ENCODE peak calls at places on chromosomes 1 and 21, in eight cellular contexts. Q, U, I, S, M, Y, D and P are unnamed samples.
A peak's percentile ranks its signal among the peaks of the same experiment; 100 is the strongest.

GRCh38 chr21:33655591-33656221 is 13.4 kb downstream of the ITSN1 start:
- DNase-seq in Y (no peak), Q (no peak), D (peak; percentile 98), S (no peak), I (no peak), U (no peak), M (no peak), P (no peak)

GRCh38 chr1:38563985-38564735 is 295.4 kb downstream of the RRAGC start:
- DNase-seq in D (no peak), S (no peak), I (no peak), Q (no peak), U (no peak), M (no peak), Y (no peak), P (no peak)

GRCh38 chr21:35149698-35150097 is 100.6 kb upstream of the RUNX1 start:
- DNase-seq in U (no peak), I (no peak), M (no peak), D (peak; percentile 90), Q (no peak), Y (no peak), S (no peak), P (no peak)

GRCh38 chr1:101484896-101485412 is 248.1 kb downstream of the S1PR1 start:
- DNase-seq in Q (no peak), Y (no peak), I (no peak), M (no peak), U (no peak), D (no peak), S (no peak), P (no peak)

GRCh38 chr1:236395780-236396664 is 1.9 kb downstream of the EDARADD start:
- DNase-seq in I (no peak), U (no peak), S (no peak), Y (no peak), M (no peak), Q (no peak), D (no peak), P (peak; percentile 26)

GRCh38 chr1:115291731-115292130 is 46.3 kb downstream of the NGF start:
- DNase-seq in D (peak; percentile 86), Y (no peak), S (no peak), I (no peak), U (no peak), Q (no peak), M (no peak), P (no peak)

GRCh38 chr1:209511169-209511568 is 72.3 kb upstream of the CAMK1G start:
- DNase-seq in Y (no peak), S (no peak), D (no peak), Q (no peak), I (no peak), U (no peak), M (no peak), P (no peak)

GRCh38 chr1:17027403-17027802 is 15.7 kb upstream of the ATP13A2 start:
- DNase-seq in S (no peak), D (no peak), Y (no peak), U (no peak), Q (no peak), I (no peak), M (no peak), P (no peak)

GRCh38 chr1:1216770-1217620 is 3.0 kb upstream of the TNFRSF4 start:
- DNase-seq in S (no peak), Y (no peak), M (no peak), Q (no peak), D (no peak), I (no peak), U (no peak), P (no peak)

GRCh38 chr1:214946615-214947014 is 135.9 kb upstream of the KCNK2 start:
- DNase-seq in I (no peak), U (no peak), S (no peak), M (no peak), Y (no peak), Q (no peak), D (no peak), P (no peak)

GRCh38 chr1:169724168-169724567 is 9.7 kb downstream of the SELE start:
- DNase-seq in M (no peak), U (no peak), Q (no peak), D (no peak), S (no peak), Y (no peak), I (no peak), P (no peak)

GRCh38 chr1:68201546-68202238 is 30.6 kb downstream of the WLS start:
- DNase-seq in S (no peak), Q (no peak), U (no peak), Y (no peak), I (no peak), D (no peak), M (no peak), P (no peak)
- H3K4me1 ChIP-seq in S (peaks cover 17% of the 10 kb centered on the region), Q (no peaks in the 10 kb centered on the region), U (no peaks in the 10 kb centered on the region), Y (peaks cover 6% of the 10 kb centered on the region), I (no peaks in the 10 kb centered on the region), D (peaks cover 29% of the 10 kb centered on the region), M (no peaks in the 10 kb centered on the region), P (peaks cover 13% of the 10 kb centered on the region)

GRCh38 chr1:119747451-119747850 is 21.3 kb downstream of the HMGCS2 start:
- DNase-seq in I (no peak), M (no peak), D (no peak), Y (no peak), U (no peak), S (no peak), Q (no peak), P (no peak)
- H3K27ac ChIP-seq in I (no peak overlapping the region), M (no peak overlapping the region), D (no peak overlapping the region), Y (no peak overlapping the region), U (no peak overlapping the region), S (no peak overlapping the region), Q (no peak overlapping the region), P (peak overlapping the region; percentile 67)

DNA sequence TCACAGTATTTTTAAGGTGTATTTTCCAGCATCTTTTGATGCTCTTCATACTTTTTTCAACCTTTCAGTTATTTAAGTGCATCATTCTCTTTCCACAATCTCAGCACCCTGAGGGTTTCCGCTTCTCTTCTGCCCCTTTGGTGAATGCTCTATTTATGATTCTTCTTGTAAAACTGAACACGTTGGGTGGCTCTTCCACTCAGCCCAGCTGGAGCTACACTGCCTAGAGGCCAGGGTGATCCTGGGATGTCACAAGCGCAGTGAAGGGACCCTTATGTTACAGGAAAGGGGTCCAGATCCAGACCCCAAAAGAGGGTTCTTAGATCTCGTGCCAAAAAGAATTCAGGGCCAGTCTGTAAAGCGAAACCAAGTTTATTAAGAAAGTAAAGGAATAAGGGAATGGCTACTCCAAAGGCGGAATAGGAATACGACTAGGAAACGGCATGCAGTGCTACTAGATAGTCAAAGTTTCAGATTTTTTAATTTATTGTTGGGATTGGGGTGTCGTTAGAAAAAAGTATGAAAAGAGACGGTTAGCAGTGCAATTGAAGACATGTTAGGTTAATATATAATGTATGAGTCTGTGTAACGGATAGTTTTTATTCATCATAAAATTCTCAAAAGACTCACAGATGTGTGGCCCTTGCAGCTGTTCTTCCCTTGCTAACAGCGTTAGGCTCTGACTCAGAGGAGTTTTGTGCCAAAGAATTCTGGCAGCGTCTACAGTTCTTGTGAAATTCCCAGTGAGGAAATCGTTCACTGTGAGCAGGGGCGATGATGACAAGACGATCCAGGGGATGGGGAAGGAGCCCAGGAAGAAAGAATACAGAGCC is 14.4 kb upstream of the ERVH48-1 start:
- DNase-seq in D (peak; percentile 96), M (no peak), Y (peak; percentile 84), Q (no peak), S (no peak), I (peak; percentile 90), U (no peak), P (no peak)
- H3K4me3 ChIP-seq in D (peak overlapping the region; percentile 24), M (no peak overlapping the region), Y (no peak overlapping the region), Q (no peak overlapping the region), S (no peak overlapping the region), I (peak overlapping the region; percentile 12), U (no peak overlapping the region), P (no peak overlapping the region)

DNA sequence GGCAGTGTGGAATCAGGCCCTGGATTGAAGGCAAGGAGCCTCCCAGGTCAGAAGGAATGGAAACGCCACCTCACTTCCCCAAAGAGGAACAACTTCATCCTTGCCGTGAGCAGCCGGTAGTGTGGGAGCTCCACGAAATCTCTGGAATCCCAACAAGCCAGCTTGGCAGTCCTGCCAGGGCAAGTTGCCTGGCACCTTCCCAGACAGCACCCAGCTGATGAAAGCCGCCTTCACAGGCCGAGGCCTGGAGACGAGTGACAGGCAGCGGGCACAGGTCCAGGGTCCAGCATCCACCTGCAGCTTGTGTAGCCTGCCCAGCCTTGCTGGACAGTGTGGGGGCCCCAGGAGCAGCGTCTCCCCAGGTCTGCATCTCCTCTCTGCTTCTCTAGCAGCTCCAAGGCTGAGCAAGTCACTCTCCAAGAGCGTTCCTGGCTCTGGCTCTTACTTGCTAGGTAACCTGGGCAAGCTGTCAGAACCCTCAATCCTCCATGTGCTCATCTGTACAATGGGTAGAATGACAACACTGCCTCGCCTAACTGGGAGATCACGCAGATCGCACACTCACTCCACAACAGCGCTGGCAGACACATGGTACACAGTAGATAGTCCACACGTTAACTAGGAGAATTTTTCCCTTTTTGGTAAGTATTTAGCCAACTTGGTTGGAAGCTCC is 43.0 kb downstream of the ACOT7 start:
- DNase-seq in S (no peak), I (no peak), Q (no peak), Y (peak; percentile 69), U (no peak), D (peak; percentile 44), M (no peak), P (no peak)
- H3K4me1 ChIP-seq in S (peaks cover 16% of the 10 kb centered on the region), I (no peaks in the 10 kb centered on the region), Q (no peaks in the 10 kb centered on the region), Y (no peaks in the 10 kb centered on the region), U (peaks cover 3% of the 10 kb centered on the region), D (peaks cover 7% of the 10 kb centered on the region), M (peaks cover 20% of the 10 kb centered on the region), P (peaks cover 25% of the 10 kb centered on the region)

GRCh38 chr1:53838654-53838974 is 518 bp upstream of the NDC1 start:
- DNase-seq in U (no peak), Y (no peak), S (no peak), I (no peak), M (no peak), D (no peak), Q (no peak), P (no peak)
- H3K27ac ChIP-seq in U (no peak overlapping the region), Y (no peak overlapping the region), S (peak overlapping the region; percentile 99), I (peak overlapping the region; percentile 91), M (peak overlapping the region; percentile 96), D (peak overlapping the region; percentile 84), Q (peak overlapping the region; percentile 96), P (no peak overlapping the region)

GRCh38 chr1:116869611-116870010 is 40.1 kb upstream of the PTGFRN start:
- DNase-seq in Y (no peak), Q (no peak), D (no peak), M (no peak), I (no peak), U (no peak), S (no peak), P (no peak)
- H3K4me3 ChIP-seq in Y (no peak overlapping the region), Q (no peak overlapping the region), D (no peak overlapping the region), M (no peak overlapping the region), I (no peak overlapping the region), U (no peak overlapping the region), S (no peak overlapping the region), P (no peak overlapping the region)

DNA sequence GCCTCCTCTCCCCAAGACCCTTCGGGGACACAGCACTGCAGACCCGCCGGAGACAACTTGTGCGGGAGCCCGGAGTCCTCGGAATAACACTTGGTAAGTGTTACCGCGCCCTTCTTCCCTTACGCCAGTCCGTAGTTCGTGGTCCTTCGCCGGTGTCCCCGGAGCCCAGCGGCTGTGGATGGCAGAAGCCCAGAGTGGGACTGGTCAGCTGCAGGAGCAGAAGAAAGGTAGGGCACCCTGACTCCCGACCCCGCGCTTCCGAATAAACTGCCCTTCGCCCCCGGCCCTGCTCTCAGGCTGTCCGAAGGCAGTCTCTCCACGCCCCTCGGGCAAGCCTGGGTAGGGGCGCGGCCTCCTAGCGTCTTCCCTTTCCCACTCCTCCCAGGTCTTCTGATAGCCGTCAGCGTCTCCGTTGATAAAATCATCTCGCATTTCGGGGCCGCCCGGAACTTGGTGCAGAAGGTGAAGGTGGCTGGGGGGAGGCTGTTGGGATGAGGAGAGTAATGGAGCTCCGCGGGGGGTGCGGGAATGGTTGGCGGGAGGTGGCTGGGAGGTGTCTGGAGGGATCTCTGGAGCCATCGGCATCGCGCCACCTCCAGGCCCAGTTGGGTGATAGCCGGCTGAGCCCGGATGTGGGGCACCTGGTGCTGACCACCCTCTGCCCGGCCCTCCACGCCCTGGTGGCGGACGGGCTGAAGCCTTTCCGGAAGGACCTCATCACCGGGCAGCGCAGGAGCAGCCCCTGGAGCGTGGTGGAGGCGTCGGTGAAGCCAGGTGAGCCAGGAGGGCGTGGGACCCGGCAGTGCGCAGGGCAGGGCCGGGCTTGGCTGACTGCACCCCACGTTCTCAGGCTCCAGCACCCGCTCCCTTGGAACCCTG is 4.3 kb downstream of the RUSC1 start:
- DNase-seq in M (no peak), Y (peak; percentile 73), S (peak; percentile 90), I (peak; percentile 59), D (peak; percentile 34), Q (no peak), U (no peak), P (no peak)
- H3K4me1 ChIP-seq in M (peaks cover 9% of the 10 kb centered on the region), Y (no peaks in the 10 kb centered on the region), S (peaks cover 7% of the 10 kb centered on the region), I (peaks cover 8% of the 10 kb centered on the region), D (peaks cover 19% of the 10 kb centered on the region), Q (peaks cover 40% of the 10 kb centered on the region), U (peaks cover 11% of the 10 kb centered on the region), P (peaks cover 24% of the 10 kb centered on the region)